ENCODE peak calls at places on chromosomes 11 and 22, in five cellular contexts. One of them, this sample, is unnamed.

GRCh38 chr22:41870786-41871185 is 37.9 kb downstream of the SREBF2 start:
- DNase-seq in HCT116: no peak
- DNase-seq in H1: no peak
- DNase-seq in K562: no peak
- DNase-seq in SK-N-SH: no peak
- DNase-seq in this sample: no peak

GRCh38 chr22:25111579-25112517 is 87.8 kb upstream of the CRYBB3 start:
- DNase-seq in HCT116: no peak
- DNase-seq in H1: no peak
- DNase-seq in K562: peak; percentile 13
- DNase-seq in SK-N-SH: peak; percentile 51
- DNase-seq in this sample: no peak

GRCh38 chr22:23233084-23233501 is 52.8 kb downstream of the BCR start:
- DNase-seq in HCT116: no peak
- DNase-seq in H1: no peak
- DNase-seq in K562: peak; percentile 64
- DNase-seq in SK-N-SH: peak; percentile 57
- DNase-seq in this sample: no peak

GRCh38 chr11:98798333-98798732 is 222.4 kb upstream of the CNTN5 start:
- DNase-seq in HCT116: no peak
- DNase-seq in H1: no peak
- DNase-seq in K562: no peak
- DNase-seq in SK-N-SH: no peak
- DNase-seq in this sample: no peak

GRCh38 chr11:90135016-90135415 is 553 bp downstream of the NAALAD2 start:
- DNase-seq in HCT116: no peak
- DNase-seq in H1: no peak
- DNase-seq in K562: no peak
- DNase-seq in SK-N-SH: no peak
- DNase-seq in this sample: no peak

GRCh38 chr11:62546937-62547625 is 475 bp upstream of the AHNAK start:
- DNase-seq in HCT116: no peak
- DNase-seq in H1: peak; percentile 67
- DNase-seq in K562: no peak
- DNase-seq in SK-N-SH: no peak
- DNase-seq in this sample: no peak

GRCh38 chr22:45036154-45036553 is 26.3 kb upstream of the PHF21B start:
- DNase-seq in HCT116: no peak
- DNase-seq in H1: no peak
- DNase-seq in K562: no peak
- DNase-seq in SK-N-SH: no peak
- DNase-seq in this sample: no peak

GRCh38 chr11:66468691-66469090 is 2.0 kb downstream of the PELI3 start:
- DNase-seq in HCT116: no peak
- DNase-seq in H1: no peak
- DNase-seq in K562: no peak
- DNase-seq in SK-N-SH: no peak
- DNase-seq in this sample: no peak

GRCh38 chr11:80109652-80110051 is 668.8 kb upstream of the TENM4 start:
- DNase-seq in HCT116: no peak
- DNase-seq in H1: no peak
- DNase-seq in K562: no peak
- DNase-seq in SK-N-SH: no peak
- DNase-seq in this sample: no peak

GRCh38 chr22:29306175-29306829 is at the start of gene GAS2L1:
- DNase-seq in HCT116: peak; percentile 51
- DNase-seq in H1: peak; percentile 87
- DNase-seq in K562: peak; percentile 71
- DNase-seq in SK-N-SH: peak; percentile 96
- DNase-seq in this sample: no peak

GRCh38 chr11:77851513-77851912 is 30.6 kb downstream of the AAMDC start:
- DNase-seq in HCT116: no peak
- DNase-seq in H1: no peak
- DNase-seq in K562: no peak
- DNase-seq in SK-N-SH: no peak
- DNase-seq in this sample: no peak

GRCh38 chr11:58524232-58525036 is 16.5 kb upstream of the OR5B21 start:
- DNase-seq in HCT116: peak; percentile 71
- DNase-seq in H1: peak; percentile 76
- DNase-seq in K562: peak; percentile 71
- DNase-seq in SK-N-SH: peak; percentile 61
- DNase-seq in this sample: peak; percentile 59

GRCh38 chr22:37636186-37636948 is 3.1 kb upstream of the SH3BP1 start:
- DNase-seq in HCT116: no peak
- DNase-seq in H1: no peak
- DNase-seq in K562: no peak
- DNase-seq in SK-N-SH: no peak
- DNase-seq in this sample: no peak

GRCh38 chr11:76856111-76856510 is 4.6 kb upstream of the ACER3 start:
- DNase-seq in HCT116: no peak
- DNase-seq in H1: no peak
- DNase-seq in K562: no peak
- DNase-seq in SK-N-SH: no peak
- DNase-seq in this sample: no peak

GRCh38 chr11:111585371-111585770 is 16.9 kb upstream of the SIK2 start:
- DNase-seq in HCT116: no peak
- DNase-seq in H1: no peak
- DNase-seq in K562: no peak
- DNase-seq in SK-N-SH: no peak
- DNase-seq in this sample: no peak

GRCh38 chr11:6640985-6641701 is 14.5 kb downstream of the DCHS1 start:
- DNase-seq in HCT116: no peak
- DNase-seq in H1: no peak
- DNase-seq in K562: no peak
- DNase-seq in SK-N-SH: no peak
- DNase-seq in this sample: no peak

GRCh38 chr22:20803696-20804324 is 29.9 kb downstream of the SERPIND1 start:
- DNase-seq in HCT116: peak; percentile 3
- DNase-seq in H1: peak; percentile 71
- DNase-seq in K562: peak; percentile 78
- DNase-seq in SK-N-SH: peak; percentile 71
- DNase-seq in this sample: no peak

GRCh38 chr11:44936951-44937543 is 13.6 kb downstream of the TP53I11 start:
- DNase-seq in HCT116: no peak
- DNase-seq in H1: no peak
- DNase-seq in K562: no peak
- DNase-seq in SK-N-SH: no peak
- DNase-seq in this sample: no peak

GRCh38 chr11:69310934-69311766 is 17.2 kb downstream of the MYEOV start:
- DNase-seq in HCT116: no peak
- DNase-seq in H1: no peak
- DNase-seq in K562: no peak
- DNase-seq in SK-N-SH: no peak
- DNase-seq in this sample: no peak

GRCh38 chr11:73152861-73153483 is 10.9 kb upstream of the FCHSD2 start:
- DNase-seq in HCT116: no peak
- DNase-seq in H1: no peak
- DNase-seq in K562: no peak
- DNase-seq in SK-N-SH: no peak
- DNase-seq in this sample: no peak

GRCh38 chr11:44593194-44593593 is 27.7 kb downstream of the CD82 start:
- DNase-seq in HCT116: no peak
- DNase-seq in H1: no peak
- DNase-seq in K562: no peak
- DNase-seq in SK-N-SH: peak; percentile 67
- DNase-seq in this sample: no peak

GRCh38 chr11:109963101-109963500 is 130.1 kb upstream of the ZC3H12C start:
- DNase-seq in HCT116: no peak
- DNase-seq in H1: no peak
- DNase-seq in K562: no peak
- DNase-seq in SK-N-SH: no peak
- DNase-seq in this sample: no peak

GRCh38 chr11:65366340-65366773 is 11.8 kb downstream of the TIGD3 start:
- DNase-seq in HCT116: peak; percentile 67
- DNase-seq in H1: no peak
- DNase-seq in K562: peak; percentile 71
- DNase-seq in SK-N-SH: peak; percentile 89
- DNase-seq in this sample: peak; percentile 60

DNA sequence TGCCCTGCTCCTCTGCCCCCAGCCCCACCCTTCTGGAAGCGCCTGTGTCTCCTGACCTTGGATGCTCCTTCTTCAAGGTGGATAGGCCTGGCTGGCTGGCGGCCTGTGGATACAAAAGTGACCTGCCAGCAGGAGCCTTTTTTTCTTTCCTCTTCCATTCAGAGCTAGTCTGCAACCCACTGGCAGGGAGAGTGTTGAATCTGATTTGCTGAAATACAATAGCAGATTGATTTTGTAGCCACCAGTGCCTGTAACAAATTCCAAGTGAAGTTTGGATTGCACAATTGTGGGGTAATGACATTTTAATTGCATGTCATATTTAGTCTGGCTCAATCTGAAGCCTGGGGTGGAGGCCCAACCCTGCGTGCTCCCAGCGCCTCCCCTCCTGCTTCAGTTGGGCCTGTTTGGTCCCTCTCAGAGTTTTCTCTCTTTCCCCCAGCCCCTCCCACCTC is 97.2 kb downstream of the GRIK4 start:
- DNase-seq in HCT116: no peak
- DNase-seq in H1: peak; percentile 55
- DNase-seq in K562: no peak
- DNase-seq in SK-N-SH: no peak
- DNase-seq in this sample: no peak
- TF ChIP-seq SIN3A in HCT116: no peak
- TF ChIP-seq SIN3A in H1: no peak
- TF ChIP-seq SIN3A in K562: no peak
- TF ChIP-seq SIN3A in SK-N-SH: no peak
- TF ChIP-seq SIN3A in this sample: no peak

GRCh38 chr11:30583505-30584280 is 2.5 kb downstream of the MPPED2 start:
- DNase-seq in HCT116: no peak
- DNase-seq in H1: peak; percentile 57
- DNase-seq in K562: no peak
- DNase-seq in SK-N-SH: peak; percentile 32
- DNase-seq in this sample: no peak
- TF ChIP-seq SIN3A in HCT116: no peak
- TF ChIP-seq SIN3A in H1: peak; percentile 69
- TF ChIP-seq SIN3A in K562: no peak
- TF ChIP-seq SIN3A in SK-N-SH: no peak
- TF ChIP-seq SIN3A in this sample: no peak

GRCh38 chr11:87280143-87280542 is 242.4 kb downstream of the TMEM135 start:
- DNase-seq in HCT116: no peak
- DNase-seq in H1: no peak
- DNase-seq in K562: no peak
- DNase-seq in SK-N-SH: no peak
- DNase-seq in this sample: no peak

GRCh38 chr11:87286338-87286737 is 248.6 kb downstream of the TMEM135 start:
- DNase-seq in HCT116: no peak
- DNase-seq in H1: no peak
- DNase-seq in K562: no peak
- DNase-seq in SK-N-SH: no peak
- DNase-seq in this sample: no peak

GRCh38 chr11:87284306-87284705 is 246.6 kb downstream of the TMEM135 start:
- DNase-seq in HCT116: no peak
- DNase-seq in H1: no peak
- DNase-seq in K562: no peak
- DNase-seq in SK-N-SH: no peak
- DNase-seq in this sample: no peak

GRCh38 chr11:87281496-87281895 is 243.8 kb downstream of the TMEM135 start:
- DNase-seq in HCT116: no peak
- DNase-seq in H1: no peak
- DNase-seq in K562: no peak
- DNase-seq in SK-N-SH: no peak
- DNase-seq in this sample: no peak
- TF ChIP-seq SIN3A in HCT116: no peak
- TF ChIP-seq SIN3A in H1: no peak
- TF ChIP-seq SIN3A in K562: no peak
- TF ChIP-seq SIN3A in SK-N-SH: no peak
- TF ChIP-seq SIN3A in this sample: no peak

GRCh38 chr11:34495239-34495723 is 18.3 kb downstream of the ELF5 start:
- DNase-seq in HCT116: peak; percentile 86
- DNase-seq in H1: no peak
- DNase-seq in K562: no peak
- DNase-seq in SK-N-SH: no peak
- DNase-seq in this sample: no peak
- TF ChIP-seq SIN3A in HCT116: no peak
- TF ChIP-seq SIN3A in H1: no peak
- TF ChIP-seq SIN3A in K562: no peak
- TF ChIP-seq SIN3A in SK-N-SH: no peak
- TF ChIP-seq SIN3A in this sample: no peak

DNA sequence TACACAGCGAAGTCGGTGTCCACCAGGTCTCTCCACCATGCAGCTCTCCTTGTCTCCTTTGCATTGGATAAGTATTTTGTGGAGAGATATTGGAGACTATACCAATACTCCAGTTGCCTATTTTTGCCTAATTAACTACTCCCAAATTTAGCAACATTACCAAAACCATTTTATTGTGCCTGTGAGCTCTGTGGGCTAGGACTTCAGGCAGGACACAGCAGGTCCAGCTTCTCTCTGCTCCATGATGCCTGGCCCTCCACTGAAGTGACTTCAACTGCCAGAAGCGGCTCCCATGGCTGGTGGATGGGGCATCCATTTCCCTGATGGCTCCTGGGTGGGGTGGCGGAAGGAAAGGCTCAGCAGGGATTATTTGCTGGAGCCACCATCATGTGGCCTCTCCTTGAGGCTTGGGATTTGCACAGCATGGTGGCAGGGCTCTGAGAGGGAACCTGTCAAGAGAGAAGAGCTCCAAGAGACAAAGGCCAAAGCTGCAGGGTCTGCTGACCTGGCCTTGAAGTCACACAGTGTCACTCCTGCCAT is 36.9 kb upstream of the MAPK1 start:
- DNase-seq in HCT116: no peak
- DNase-seq in H1: no peak
- DNase-seq in K562: peak; percentile 45
- DNase-seq in SK-N-SH: no peak
- DNase-seq in this sample: no peak
- TF ChIP-seq SIN3A in HCT116: no peak
- TF ChIP-seq SIN3A in H1: no peak
- TF ChIP-seq SIN3A in K562: no peak
- TF ChIP-seq SIN3A in SK-N-SH: no peak
- TF ChIP-seq SIN3A in this sample: no peak

This sample was measured in Panc1.